ENCODE peak calls at places on chromosomes 4 and X, in five cellular contexts. One of them, this sample, is unnamed.

GRCh38 chr4:37383579-37384229 is 139.2 kb downstream of the NWD2 start:
- DNase-seq in cardiac muscle cell: peak
- DNase-seq in neural crest cell: peak
- DNase-seq in non-pigmented ciliary epithelial cell: no peak
- DNase-seq in NCI-H524: peak
- DNase-seq in this sample: no peak

GRCh38 chr4:149795256-149795655 is 20.4 kb downstream of the IQCM start:
- DNase-seq in cardiac muscle cell: no peak
- DNase-seq in neural crest cell: no peak
- DNase-seq in non-pigmented ciliary epithelial cell: no peak
- DNase-seq in NCI-H524: no peak
- DNase-seq in this sample: no peak

GRCh38 chr4:1026115-1026514 is 14.7 kb downstream of the FGFRL1 start:
- DNase-seq in cardiac muscle cell: peak
- DNase-seq in neural crest cell: no peak
- DNase-seq in non-pigmented ciliary epithelial cell: no peak
- DNase-seq in NCI-H524: no peak
- DNase-seq in this sample: no peak

GRCh38 chrX:33132569-33132968 is 78.8 kb downstream of the DMD start:
- DNase-seq in cardiac muscle cell: peak
- DNase-seq in neural crest cell: no peak
- DNase-seq in non-pigmented ciliary epithelial cell: no peak
- DNase-seq in NCI-H524: no peak
- DNase-seq in this sample: no peak

GRCh38 chr4:135538698-135539097 is 1337.1 kb upstream of the PABPC4L start:
- DNase-seq in cardiac muscle cell: no peak
- DNase-seq in neural crest cell: no peak
- DNase-seq in non-pigmented ciliary epithelial cell: no peak
- DNase-seq in NCI-H524: no peak
- DNase-seq in this sample: no peak

GRCh38 chrX:130339408-130340222 is at the start of gene SLC25A14:
- DNase-seq in cardiac muscle cell: peak
- DNase-seq in neural crest cell: peak
- DNase-seq in non-pigmented ciliary epithelial cell: no peak
- DNase-seq in NCI-H524: peak
- DNase-seq in this sample: peak

GRCh38 chr4:28093071-28093470 is 1232.4 kb downstream of the STIM2 start:
- DNase-seq in cardiac muscle cell: no peak
- DNase-seq in neural crest cell: no peak
- DNase-seq in non-pigmented ciliary epithelial cell: no peak
- DNase-seq in NCI-H524: no peak
- DNase-seq in this sample: no peak

GRCh38 chrX:42739258-42739657 is 38.7 kb downstream of the PPP1R2C start:
- DNase-seq in cardiac muscle cell: no peak
- DNase-seq in neural crest cell: no peak
- DNase-seq in non-pigmented ciliary epithelial cell: no peak
- DNase-seq in NCI-H524: peak
- DNase-seq in this sample: no peak

GRCh38 chrX:106615041-106615440 is 3.3 kb downstream of the RADX start:
- DNase-seq in cardiac muscle cell: no peak
- DNase-seq in neural crest cell: no peak
- DNase-seq in non-pigmented ciliary epithelial cell: no peak
- DNase-seq in NCI-H524: no peak
- DNase-seq in this sample: no peak

GRCh38 chrX:51614353-51614752 is 4.4 kb downstream of the CENPVL3 start:
- DNase-seq in cardiac muscle cell: peak
- DNase-seq in neural crest cell: peak
- DNase-seq in non-pigmented ciliary epithelial cell: no peak
- DNase-seq in NCI-H524: peak
- DNase-seq in this sample: no peak

GRCh38 chr4:102759835-102760644 is 728 bp downstream of the MANBA start:
- DNase-seq in cardiac muscle cell: peak
- DNase-seq in neural crest cell: no peak
- DNase-seq in non-pigmented ciliary epithelial cell: peak
- DNase-seq in NCI-H524: no peak
- DNase-seq in this sample: peak

GRCh38 chr4:42310343-42310742 is 86.9 kb upstream of the SHISA3 start:
- DNase-seq in cardiac muscle cell: no peak
- DNase-seq in neural crest cell: no peak
- DNase-seq in non-pigmented ciliary epithelial cell: no peak
- DNase-seq in NCI-H524: no peak
- DNase-seq in this sample: no peak

GRCh38 chr4:169619518-169619957 is 840 bp upstream of the CLCN3 start:
- DNase-seq in cardiac muscle cell: peak
- DNase-seq in neural crest cell: no peak
- DNase-seq in non-pigmented ciliary epithelial cell: no peak
- DNase-seq in NCI-H524: peak
- DNase-seq in this sample: no peak

GRCh38 chrX:41302293-41302868 is 31.6 kb upstream of the DDX3X start:
- DNase-seq in cardiac muscle cell: no peak
- DNase-seq in neural crest cell: no peak
- DNase-seq in non-pigmented ciliary epithelial cell: no peak
- DNase-seq in NCI-H524: no peak
- DNase-seq in this sample: no peak

GRCh38 chr4:139530833-139531427 is 25.1 kb downstream of the SETD7 start:
- DNase-seq in cardiac muscle cell: peak
- DNase-seq in neural crest cell: peak
- DNase-seq in non-pigmented ciliary epithelial cell: no peak
- DNase-seq in NCI-H524: peak
- DNase-seq in this sample: no peak

GRCh38 chrX:13834316-13834715 is 17.4 kb upstream of the GPM6B start:
- DNase-seq in cardiac muscle cell: no peak
- DNase-seq in neural crest cell: no peak
- DNase-seq in non-pigmented ciliary epithelial cell: no peak
- DNase-seq in NCI-H524: no peak
- DNase-seq in this sample: no peak

GRCh38 chrX:9871871-9872270 is 85.6 kb downstream of the SHROOM2 start:
- DNase-seq in cardiac muscle cell: no peak
- DNase-seq in neural crest cell: no peak
- DNase-seq in non-pigmented ciliary epithelial cell: no peak
- DNase-seq in NCI-H524: no peak
- DNase-seq in this sample: no peak

GRCh38 chrX:129006491-129006890 is 516.8 kb downstream of the SMARCA1 start:
- DNase-seq in cardiac muscle cell: no peak
- DNase-seq in neural crest cell: no peak
- DNase-seq in non-pigmented ciliary epithelial cell: no peak
- DNase-seq in NCI-H524: peak
- DNase-seq in this sample: no peak

GRCh38 chrX:79506001-79506400 is 138.9 kb upstream of the ITM2A start:
- DNase-seq in cardiac muscle cell: no peak
- DNase-seq in neural crest cell: no peak
- DNase-seq in non-pigmented ciliary epithelial cell: no peak
- DNase-seq in NCI-H524: no peak
- DNase-seq in this sample: no peak

GRCh38 chr4:153209410-153209809 is 5.2 kb downstream of the TRIM2 start:
- DNase-seq in cardiac muscle cell: no peak
- DNase-seq in neural crest cell: no peak
- DNase-seq in non-pigmented ciliary epithelial cell: no peak
- DNase-seq in NCI-H524: no peak
- DNase-seq in this sample: no peak

GRCh38 chrX:18883234-18883960 is 100.5 kb downstream of the PHKA2 start:
- DNase-seq in cardiac muscle cell: no peak
- DNase-seq in neural crest cell: no peak
- DNase-seq in non-pigmented ciliary epithelial cell: no peak
- DNase-seq in NCI-H524: no peak
- DNase-seq in this sample: no peak

GRCh38 chr4:54959656-54960055 is 165.7 kb downstream of the KDR start:
- DNase-seq in cardiac muscle cell: no peak
- DNase-seq in neural crest cell: no peak
- DNase-seq in non-pigmented ciliary epithelial cell: peak
- DNase-seq in NCI-H524: no peak
- DNase-seq in this sample: peak

GRCh38 chr4:83118869-83119268 is 4.3 kb upstream of the PLAC8 start:
- DNase-seq in cardiac muscle cell: no peak
- DNase-seq in neural crest cell: no peak
- DNase-seq in non-pigmented ciliary epithelial cell: no peak
- DNase-seq in NCI-H524: no peak
- DNase-seq in this sample: no peak

GRCh38 chr4:7608043-7608442 is 173.3 kb upstream of the PSAPL1 start:
- DNase-seq in cardiac muscle cell: no peak
- DNase-seq in neural crest cell: no peak
- DNase-seq in non-pigmented ciliary epithelial cell: no peak
- DNase-seq in NCI-H524: no peak
- DNase-seq in this sample: no peak

GRCh38 chr4:7769936-7770674 is 169.6 kb downstream of the AFAP1 start:
- DNase-seq in cardiac muscle cell: peak
- DNase-seq in neural crest cell: no peak
- DNase-seq in non-pigmented ciliary epithelial cell: no peak
- DNase-seq in NCI-H524: no peak
- DNase-seq in this sample: no peak

GRCh38 chr4:89599026-89599425 is 237.9 kb downstream of the SNCA start:
- DNase-seq in cardiac muscle cell: no peak
- DNase-seq in neural crest cell: no peak
- DNase-seq in non-pigmented ciliary epithelial cell: no peak
- DNase-seq in NCI-H524: no peak
- DNase-seq in this sample: no peak

GRCh38 chr4:5753766-5754528 is 42.9 kb downstream of the EVC start:
- DNase-seq in cardiac muscle cell: no peak
- DNase-seq in neural crest cell: no peak
- DNase-seq in non-pigmented ciliary epithelial cell: peak
- DNase-seq in NCI-H524: no peak
- DNase-seq in this sample: peak

GRCh38 chr4:79467246-79467932 is 59.4 kb upstream of the GK2 start:
- DNase-seq in cardiac muscle cell: no peak
- DNase-seq in neural crest cell: no peak
- DNase-seq in non-pigmented ciliary epithelial cell: no peak
- DNase-seq in NCI-H524: no peak
- DNase-seq in this sample: no peak

GRCh38 chr4:73917081-73917501 is 47.9 kb downstream of the CXCL1 start:
- DNase-seq in cardiac muscle cell: no peak
- DNase-seq in neural crest cell: no peak
- DNase-seq in non-pigmented ciliary epithelial cell: peak
- DNase-seq in NCI-H524: no peak
- DNase-seq in this sample: peak

GRCh38 chr4:118712872-118713271 is 27.7 kb downstream of the METTL14 start:
- DNase-seq in cardiac muscle cell: no peak
- DNase-seq in neural crest cell: no peak
- DNase-seq in non-pigmented ciliary epithelial cell: no peak
- DNase-seq in NCI-H524: no peak
- DNase-seq in this sample: no peak

GRCh38 chr4:8112036-8112576 is 46.5 kb downstream of the ABLIM2 start:
- DNase-seq in cardiac muscle cell: no peak
- DNase-seq in neural crest cell: no peak
- DNase-seq in non-pigmented ciliary epithelial cell: no peak
- DNase-seq in NCI-H524: peak
- DNase-seq in this sample: no peak

GRCh38 chrX:110563276-110563675 is 204.6 kb downstream of the RTL9 start:
- DNase-seq in cardiac muscle cell: no peak
- DNase-seq in neural crest cell: no peak
- DNase-seq in non-pigmented ciliary epithelial cell: peak
- DNase-seq in NCI-H524: no peak
- DNase-seq in this sample: peak

GRCh38 chr4:112766422-112766821 is 129.5 kb downstream of the LARP7 start:
- DNase-seq in cardiac muscle cell: peak
- DNase-seq in neural crest cell: peak
- DNase-seq in non-pigmented ciliary epithelial cell: no peak
- DNase-seq in NCI-H524: peak
- DNase-seq in this sample: no peak

GRCh38 chr4:82780398-82781231 is 18.0 kb downstream of the SCD5 start:
- DNase-seq in cardiac muscle cell: peak
- DNase-seq in neural crest cell: no peak
- DNase-seq in non-pigmented ciliary epithelial cell: no peak
- DNase-seq in NCI-H524: peak
- DNase-seq in this sample: no peak

GRCh38 chr4:2256781-2257191 is 5.1 kb downstream of the MXD4 start:
- DNase-seq in cardiac muscle cell: no peak
- DNase-seq in neural crest cell: no peak
- DNase-seq in non-pigmented ciliary epithelial cell: no peak
- DNase-seq in NCI-H524: no peak
- DNase-seq in this sample: no peak

GRCh38 chr4:139509727-139510410 is 46.1 kb downstream of the SETD7 start:
- DNase-seq in cardiac muscle cell: peak
- DNase-seq in neural crest cell: no peak
- DNase-seq in non-pigmented ciliary epithelial cell: no peak
- DNase-seq in NCI-H524: peak
- DNase-seq in this sample: no peak

GRCh38 chr4:77393981-77394380 is 211.6 kb upstream of the CXCL13 start:
- DNase-seq in cardiac muscle cell: no peak
- DNase-seq in neural crest cell: no peak
- DNase-seq in non-pigmented ciliary epithelial cell: no peak
- DNase-seq in NCI-H524: no peak
- DNase-seq in this sample: no peak

This sample was measured in HS-27A.